ENCODE peak calls at places on chromosomes 6 and 20, in nine cellular contexts. D is activated gamma-delta T cell, L is ACHN, N is NCI-H524 treated with DMSO at 0.1 percent for 48 hours, Z is IMR-90, I is Right ventricle myocardium superior, S is stomach, K is astrocyte of the spinal cord, F is HL-60. V is an unnamed sample.

GRCh38 chr6:170260686-170261085 is 30.2 kb downstream of the DLL1 start:
- DNase-seq in K (no peak), S (no peak), F (no peak), D (no peak), N (no peak), Z (no peak), L (no peak), I (no peak), V (no peak)

GRCh38 chr20:1469925-1470571 is 3.4 kb upstream of the NSFL1C start:
- DNase-seq in I (peak), K (peak), N (peak), L (peak), Z (peak), F (no peak), D (no peak), S (peak), V (peak)

GRCh38 chr6:168231393-168231957 is 88.1 kb downstream of the DACT2 start:
- DNase-seq in D (no peak), S (no peak), F (no peak), I (no peak), N (no peak), Z (no peak), K (no peak), L (no peak), V (no peak)

GRCh38 chr6:73024598-73024997 is 200.7 kb downstream of the KHDC1L start:
- DNase-seq in S (no peak), L (no peak), N (no peak), F (no peak), D (no peak), I (no peak), K (no peak), Z (no peak), V (no peak)

GRCh38 chr20:31839782-31840487 is 5.5 kb downstream of the FOXS1 start:
- DNase-seq in I (no peak), D (no peak), Z (no peak), F (no peak), L (peak), K (peak), N (no peak), S (no peak), V (no peak)

GRCh38 chr6:34529665-34530327 is 26.3 kb downstream of the SPDEF start:
- DNase-seq in F (no peak), L (no peak), Z (no peak), K (no peak), I (peak), S (peak), D (no peak), N (no peak), V (no peak)

GRCh38 chr20:62066983-62067433 is 1.3 kb upstream of the TAF4 start:
- DNase-seq in K (no peak), F (no peak), I (no peak), S (no peak), L (no peak), D (no peak), Z (no peak), N (no peak), V (no peak)

GRCh38 chr20:35187584-35188190 is 15.8 kb downstream of the PROCR start:
- DNase-seq in Z (peak), S (no peak), L (no peak), K (no peak), F (no peak), D (no peak), I (no peak), N (no peak), V (no peak)

GRCh38 chr20:31919756-31920155 is 32.1 kb downstream of the PDRG1 start:
- DNase-seq in Z (no peak), N (no peak), D (no peak), F (no peak), S (no peak), L (no peak), I (no peak), K (no peak), V (no peak)

GRCh38 chr6:8558953-8559352 is 123.6 kb upstream of the SLC35B3 start:
- DNase-seq in I (no peak), S (no peak), K (no peak), Z (no peak), N (no peak), F (no peak), L (no peak), D (no peak), V (no peak)

GRCh38 chr20:20241966-20242365 is 125.9 kb upstream of the INSM1 start:
- DNase-seq in L (no peak), F (no peak), N (peak), Z (no peak), K (no peak), I (no peak), S (no peak), D (no peak), V (no peak)

GRCh38 chr6:44002071-44002590 is 125.1 kb downstream of the MRPL14 start:
- DNase-seq in I (peak), L (peak), F (no peak), Z (no peak), D (no peak), N (no peak), K (no peak), S (no peak), V (no peak)

GRCh38 chr20:41309817-41310216 is 7.7 kb downstream of the ZHX3 start:
- DNase-seq in K (peak), S (no peak), F (no peak), N (no peak), I (no peak), Z (peak), D (no peak), L (no peak), V (no peak)

GRCh38 chr6:106085984-106086832 is at the start of gene PRDM1:
- DNase-seq in D (peak), S (peak), K (peak), N (peak), L (peak), Z (peak), I (peak), F (peak), V (peak)

GRCh38 chr6:48535569-48535968 is 424.6 kb upstream of the PTCHD4 start:
- DNase-seq in S (no peak), D (no peak), L (peak), K (peak), I (no peak), Z (peak), N (no peak), F (no peak), V (peak)

GRCh38 chr6:42405025-42405424 is 46.7 kb downstream of the TRERF1 start:
- DNase-seq in F (no peak), K (peak), S (no peak), Z (peak), D (no peak), L (no peak), N (no peak), I (no peak), V (no peak)

GRCh38 chr6:10837692-10837996 is 695 bp downstream of the MAK start:
- DNase-seq in I (no peak), F (peak), D (no peak), N (no peak), K (peak), L (peak), S (no peak), Z (no peak), V (no peak)

GRCh38 chr6:168447741-168448140 is 6.8 kb downstream of the SMOC2 start:
- DNase-seq in L (no peak), Z (no peak), K (no peak), N (no peak), S (no peak), I (no peak), D (no peak), F (no peak), V (no peak)

GRCh38 chr20:37986063-37986858 is 47.0 kb downstream of the TTI1 start:
- DNase-seq in F (no peak), S (peak), L (no peak), D (no peak), N (no peak), K (no peak), I (no peak), Z (no peak), V (no peak)

GRCh38 chr6:38503032-38503784 is 136.5 kb downstream of the BTBD9 start:
- DNase-seq in I (no peak), S (no peak), F (no peak), Z (no peak), L (no peak), N (peak), K (no peak), D (no peak), V (no peak)